ENCODE peak calls at places on chromosomes 5 and 9, in ten cellular contexts. X is kidney, R is IMR-90, S is tibial artery, M is left ventricle myocardium inferior, K is RWPE2, D is body of pancreas, J is fibroblast of lung, F is heart left ventricle, T is stomach. G is an unnamed sample.

GRCh38 chr5:153672347-153673090 is 182.0 kb downstream of the GRIA1 start:
- DNase-seq in X (no peak), R (no peak), S (no peak), M (no peak), K (no peak), D (no peak), J (peak; percentile 53), F (no peak), T (no peak), G (no peak)

GRCh38 chr9:110255064-110255416 is 1.3 kb downstream of the TXN start:
- DNase-seq in X (peak; percentile 77), R (no peak), S (no peak), M (no peak), K (no peak), D (no peak), J (no peak), F (no peak), T (no peak), G (peak; percentile 59)

GRCh38 chr5:158765407-158765806 is 334.3 kb downstream of the EBF1 start:
- DNase-seq in X (no peak), R (no peak), S (no peak), M (no peak), K (no peak), D (no peak), J (no peak), F (no peak), T (no peak), G (no peak)

GRCh38 chr9:112046181-112046580 is 128.9 kb downstream of the SUSD1 start:
- DNase-seq in X (no peak), R (peak; percentile 86), S (no peak), M (no peak), K (no peak), D (no peak), J (peak; percentile 85), F (no peak), T (no peak), G (no peak)

GRCh38 chr5:16480144-16480543 is 14.5 kb upstream of the ZNF622 start:
- DNase-seq in X (no peak), R (no peak), S (no peak), M (no peak), K (no peak), D (no peak), J (no peak), F (no peak), T (no peak), G (no peak)

GRCh38 chr9:125549465-125550215 is 157.4 kb downstream of the MAPKAP1 start:
- DNase-seq in X (no peak), R (no peak), S (peak; percentile 66), M (no peak), K (no peak), D (peak; percentile 62), J (peak; percentile 71), F (peak; percentile 66), T (peak; percentile 77), G (no peak)

GRCh38 chr5:177253252-177253651 is 50.3 kb downstream of the RAB24 start:
- DNase-seq in X (no peak), R (no peak), S (no peak), M (no peak), K (no peak), D (no peak), J (no peak), F (no peak), T (no peak), G (no peak)

GRCh38 chr5:38816083-38817030 is 29.5 kb upstream of the OSMR start:
- DNase-seq in X (peak; percentile 80), R (no peak), S (no peak), M (no peak), K (no peak), D (no peak), J (peak; percentile 24), F (no peak), T (no peak), G (no peak)

GRCh38 chr9:123338710-123339665 is 17.0 kb upstream of the CRB2 start:
- DNase-seq in X (no peak), R (no peak), S (no peak), M (peak; percentile 37), K (no peak), D (no peak), J (peak; percentile 44), F (peak; percentile 55), T (peak; percentile 35), G (no peak)

GRCh38 chr5:116571568-116572321 is 2.9 kb downstream of the SEMA6A start:
- DNase-seq in X (no peak), R (no peak), S (no peak), M (no peak), K (no peak), D (no peak), J (no peak), F (no peak), T (no peak), G (no peak)

GRCh38 chr9:124873664-124874063 is 11.7 kb downstream of the ARPC5L start:
- DNase-seq in X (peak; percentile 58), R (no peak), S (no peak), M (no peak), K (no peak), D (no peak), J (no peak), F (no peak), T (no peak), G (no peak)

GRCh38 chr9:105062222-105062850 is 134.4 kb upstream of the ABCA1 start:
- DNase-seq in X (no peak), R (no peak), S (no peak), M (no peak), K (no peak), D (no peak), J (no peak), F (no peak), T (no peak), G (no peak)

GRCh38 chr9:93040409-93040808 is 18.1 kb upstream of the SUSD3 start:
- DNase-seq in X (no peak), R (no peak), S (no peak), M (no peak), K (no peak), D (no peak), J (no peak), F (no peak), T (no peak), G (no peak)
- H3K4me1 ChIP-seq in X (no peaks in the 10 kb centered on the region), R (no peaks in the 10 kb centered on the region), S (no peaks in the 10 kb centered on the region), M (no peaks in the 10 kb centered on the region), K (no peaks in the 10 kb centered on the region), D (no peaks in the 10 kb centered on the region), J (no peaks in the 10 kb centered on the region), F (no peaks in the 10 kb centered on the region), T (no peaks in the 10 kb centered on the region), G (no peaks in the 10 kb centered on the region)

GRCh38 chr5:1523480-1523792 is 324 bp downstream of the LPCAT1 start:
- DNase-seq in X (no peak), R (no peak), S (peak; percentile 18), M (no peak), K (peak; percentile 43), D (peak; percentile 16), J (no peak), F (no peak), T (no peak), G (no peak)

GRCh38 chr5:1522601-1523479 is 920 bp downstream of the LPCAT1 start:
- DNase-seq in X (peak; percentile 81), R (no peak), S (peak; percentile 19), M (no peak), K (peak; percentile 72), D (peak; percentile 33), J (peak; percentile 13), F (peak; percentile 40), T (peak; percentile 38), G (peak; percentile 50)

GRCh38 chr5:1524799-1525623 is 1.3 kb upstream of the LPCAT1 start:
- DNase-seq in X (peak; percentile 73), R (no peak), S (peak; percentile 20), M (no peak), K (peak; percentile 74), D (peak; percentile 10), J (no peak), F (peak; percentile 17), T (peak; percentile 23), G (peak; percentile 44)

GRCh38 chr5:1524481-1524798 is 680 bp upstream of the LPCAT1 start:
- DNase-seq in X (peak; percentile 72), R (no peak), S (peak; percentile 20), M (no peak), K (no peak), D (no peak), J (no peak), F (peak; percentile 34), T (no peak), G (no peak)

DNA sequence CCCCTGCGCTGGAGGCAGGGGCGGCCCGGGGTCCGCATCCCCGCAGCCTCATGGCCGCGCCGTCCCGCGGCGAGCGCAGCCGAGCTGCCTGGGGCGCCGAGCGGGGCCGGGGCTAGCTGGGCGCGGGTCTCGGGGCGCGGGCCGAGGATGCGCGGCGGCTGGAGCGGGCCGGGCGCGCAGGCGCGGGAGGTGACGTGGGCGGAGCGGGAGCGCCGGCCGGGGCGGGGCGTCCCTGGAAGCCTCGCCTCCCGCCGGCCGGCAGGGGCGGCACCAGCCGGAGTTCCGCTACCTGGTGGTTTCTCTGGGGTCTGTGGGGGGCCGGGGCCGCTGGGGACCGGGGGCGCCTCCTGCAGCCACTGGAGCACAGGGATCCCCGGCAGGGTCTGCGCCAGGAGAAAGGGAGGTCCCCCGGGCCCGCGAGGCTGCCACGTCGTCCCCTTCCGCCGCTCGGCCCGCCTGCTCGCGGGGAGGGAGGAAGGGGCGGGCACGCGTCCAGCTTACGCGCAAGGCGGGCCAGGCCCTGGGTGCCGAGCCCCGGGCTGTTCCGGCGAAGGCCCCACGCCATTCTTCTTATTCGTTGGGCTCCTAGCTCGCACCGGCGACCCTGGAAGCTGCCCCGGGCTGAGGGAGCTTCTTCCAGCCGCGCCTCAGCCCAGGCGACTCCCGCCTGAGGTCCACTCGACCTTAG is at the start of gene LPCAT1:
- DNase-seq in X (peak; percentile 94), R (peak; percentile 60), S (peak; percentile 54), M (peak; percentile 87), K (peak; percentile 77), D (peak; percentile 79), J (peak; percentile 68), F (peak; percentile 91), T (peak; percentile 79), G (peak; percentile 89)
- TF ChIP-seq CTCF in X (no peak), R (no peak), S (peak; percentile 17), M (peak; percentile 52), K (peak; percentile 9), D (peak; percentile 28), J (no peak), F (peak; percentile 7), T (peak; percentile 12), G (peak; percentile 22)

DNA sequence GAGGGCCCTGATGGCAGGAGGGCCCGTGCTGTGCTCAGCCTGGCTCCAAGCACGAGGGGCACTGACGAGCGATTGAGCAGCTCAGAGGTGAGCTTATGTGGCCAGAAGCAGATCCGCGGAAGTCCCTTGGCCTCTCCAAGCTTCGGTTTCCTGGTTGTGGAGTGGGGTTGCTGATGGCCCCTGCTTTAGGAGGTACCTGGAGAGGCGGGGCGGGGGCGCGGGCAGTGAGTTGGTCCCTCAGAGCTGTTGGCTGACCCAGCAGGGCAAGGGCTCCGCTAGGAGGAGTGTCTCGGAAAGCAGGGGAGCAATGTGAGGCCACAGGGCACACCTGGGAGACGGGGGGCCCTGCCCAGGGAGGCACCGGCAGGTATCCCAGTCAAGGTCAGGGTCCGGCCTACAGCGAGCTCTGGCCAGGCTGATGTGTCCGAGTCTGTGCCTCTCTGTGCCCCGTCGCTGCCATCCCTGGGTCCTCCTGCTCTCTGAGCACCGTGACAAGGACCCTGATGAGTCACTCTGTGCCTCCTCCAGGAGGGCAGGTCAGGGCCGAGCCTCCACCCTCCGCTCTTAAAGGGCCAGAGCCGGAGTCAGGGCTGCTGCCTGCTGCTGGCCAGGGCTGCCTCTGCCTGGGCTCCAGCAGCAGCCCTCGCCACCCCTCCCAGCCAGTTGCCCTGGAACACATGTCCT is 14.8 kb downstream of the NCS1 start:
- DNase-seq in X (peak; percentile 90), R (peak; percentile 55), S (peak; percentile 75), M (no peak), K (no peak), D (peak; percentile 89), J (peak; percentile 61), F (no peak), T (peak; percentile 56), G (no peak)
- H3K4me3 ChIP-seq in X (peak overlapping the region; percentile 63), R (no peak overlapping the region), S (peak overlapping the region; percentile 63), M (peak overlapping the region; percentile 21), K (no peak overlapping the region), D (no peak overlapping the region), J (no peak overlapping the region), F (no peak overlapping the region), T (peak overlapping the region; percentile 16), G (no peak overlapping the region)

GRCh38 chr9:35511453-35511852 is 21.5 kb downstream of the RUSC2 start:
- DNase-seq in X (no peak), R (no peak), S (no peak), M (no peak), K (no peak), D (no peak), J (no peak), F (no peak), T (no peak), G (no peak)
- H3K4me1 ChIP-seq in X (peaks cover 61% of the 10 kb centered on the region), R (peaks cover 16% of the 10 kb centered on the region), S (no peaks in the 10 kb centered on the region), M (peaks cover 66% of the 10 kb centered on the region), K (peaks cover 51% of the 10 kb centered on the region), D (peaks cover 31% of the 10 kb centered on the region), J (peaks cover 12% of the 10 kb centered on the region), F (peaks cover 25% of the 10 kb centered on the region), T (peaks cover 31% of the 10 kb centered on the region), G (peaks cover 6% of the 10 kb centered on the region)

G was measured in right lobe of liver.